ENCODE peak calls at places on chromosomes 13 and 19, in five cellular contexts. One of them, this sample, is unnamed.
A peak's percentile ranks its signal among the peaks of the same experiment; 100 is the strongest.

GRCh38 chr13:26228080-26228479 is 6.0 kb upstream of the RNF6 start:
- DNase-seq in T-cell: no peak
- DNase-seq in tibial nerve: no peak
- DNase-seq in NCI-H1105: no peak
- DNase-seq in kidney tubule cell: no peak
- DNase-seq in this sample: no peak

GRCh38 chr13:83452292-83452950 is 429.9 kb downstream of the SLITRK1 start:
- DNase-seq in T-cell: no peak
- DNase-seq in tibial nerve: no peak
- DNase-seq in NCI-H1105: no peak
- DNase-seq in kidney tubule cell: no peak
- DNase-seq in this sample: no peak

GRCh38 chr19:7492142-7493055 is 3.6 kb upstream of the PEX11G start:
- DNase-seq in T-cell: no peak
- DNase-seq in tibial nerve: no peak
- DNase-seq in NCI-H1105: no peak
- DNase-seq in kidney tubule cell: no peak
- DNase-seq in this sample: peak; percentile 62

GRCh38 chr19:34260771-34261173 is 6.4 kb downstream of the GARRE1 start:
- DNase-seq in T-cell: no peak
- DNase-seq in tibial nerve: no peak
- DNase-seq in NCI-H1105: no peak
- DNase-seq in kidney tubule cell: no peak
- DNase-seq in this sample: no peak

GRCh38 chr19:44747739-44748425 is 626 bp upstream of the BCL3 start:
- DNase-seq in T-cell: no peak
- DNase-seq in tibial nerve: no peak
- DNase-seq in NCI-H1105: no peak
- DNase-seq in kidney tubule cell: peak; percentile 79
- DNase-seq in this sample: peak; percentile 90

GRCh38 chr13:108302279-108302678 is 32.8 kb downstream of the TNFSF13B start:
- DNase-seq in T-cell: no peak
- DNase-seq in tibial nerve: no peak
- DNase-seq in NCI-H1105: no peak
- DNase-seq in kidney tubule cell: peak; percentile 53
- DNase-seq in this sample: no peak

GRCh38 chr19:33878136-33878535 is 81.5 kb downstream of the KCTD15 start:
- DNase-seq in T-cell: no peak
- DNase-seq in tibial nerve: no peak
- DNase-seq in NCI-H1105: no peak
- DNase-seq in kidney tubule cell: no peak
- DNase-seq in this sample: no peak

GRCh38 chr13:42883771-42884170 is 102.4 kb downstream of the FAM216B start:
- DNase-seq in T-cell: no peak
- DNase-seq in tibial nerve: no peak
- DNase-seq in NCI-H1105: no peak
- DNase-seq in kidney tubule cell: peak; percentile 68
- DNase-seq in this sample: no peak

GRCh38 chr13:97257800-97258799 is 36.0 kb downstream of the MBNL2 start:
- DNase-seq in T-cell: no peak
- DNase-seq in tibial nerve: no peak
- DNase-seq in NCI-H1105: no peak
- DNase-seq in kidney tubule cell: peak; percentile 82
- DNase-seq in this sample: no peak

GRCh38 chr13:46614582-46614981 is 61.6 kb downstream of the LRCH1 start:
- DNase-seq in T-cell: no peak
- DNase-seq in tibial nerve: no peak
- DNase-seq in NCI-H1105: no peak
- DNase-seq in kidney tubule cell: no peak
- DNase-seq in this sample: no peak

GRCh38 chr19:49421039-49421877 is 2.0 kb downstream of the PTH2 start:
- DNase-seq in T-cell: no peak
- DNase-seq in tibial nerve: no peak
- DNase-seq in NCI-H1105: peak; percentile 96
- DNase-seq in kidney tubule cell: peak; percentile 23
- DNase-seq in this sample: peak; percentile 65

GRCh38 chr19:45097776-45098520 is 5.0 kb downstream of the PPP1R37 start:
- DNase-seq in T-cell: no peak
- DNase-seq in tibial nerve: no peak
- DNase-seq in NCI-H1105: no peak
- DNase-seq in kidney tubule cell: peak; percentile 94
- DNase-seq in this sample: peak; percentile 88

GRCh38 chr19:13334801-13335481 is 171.3 kb downstream of the CACNA1A start:
- DNase-seq in T-cell: no peak
- DNase-seq in tibial nerve: no peak
- DNase-seq in NCI-H1105: no peak
- DNase-seq in kidney tubule cell: no peak
- DNase-seq in this sample: no peak

GRCh38 chr19:42477933-42478332 is 35.2 kb upstream of the CXCL17 start:
- DNase-seq in T-cell: no peak
- DNase-seq in tibial nerve: no peak
- DNase-seq in NCI-H1105: no peak
- DNase-seq in kidney tubule cell: no peak
- DNase-seq in this sample: no peak

GRCh38 chr19:37468961-37469777 is at the start of gene ZNF570:
- DNase-seq in T-cell: peak; percentile 90
- DNase-seq in tibial nerve: peak; percentile 73
- DNase-seq in NCI-H1105: peak; percentile 81
- DNase-seq in kidney tubule cell: peak; percentile 89
- DNase-seq in this sample: peak; percentile 94

GRCh38 chr19:54279441-54279962 is 1.4 kb downstream of the LILRB2 start:
- DNase-seq in T-cell: no peak
- DNase-seq in tibial nerve: no peak
- DNase-seq in NCI-H1105: no peak
- DNase-seq in kidney tubule cell: no peak
- DNase-seq in this sample: no peak

GRCh38 chr13:110503037-110503901 is 58.3 kb downstream of the RAB20 start:
- DNase-seq in T-cell: no peak
- DNase-seq in tibial nerve: no peak
- DNase-seq in NCI-H1105: no peak
- DNase-seq in kidney tubule cell: no peak
- DNase-seq in this sample: peak; percentile 58

This sample was measured in left lung.